ENCODE peak calls at places on chromosomes 2 and 18, in ten cellular contexts. E, D, U, C, O, K, W, P, N and B are unnamed samples.

GRCh38 chr2:23384551-23385349 is at the start of gene KLHL29:
- DNase-seq in E (peak), D (peak), U (peak), C (peak), O (peak), K (peak), W (peak), P (peak), N (no peak), B (no peak)

GRCh38 chr18:63272638-63273037 is 46.9 kb downstream of the BCL2 start:
- DNase-seq in E (no peak), D (no peak), U (no peak), C (no peak), O (no peak), K (no peak), W (no peak), P (no peak), N (no peak), B (no peak)

GRCh38 chr2:222561817-222562424 is 94.0 kb downstream of the FARSB start:
- DNase-seq in E (no peak), D (no peak), U (peak), C (peak), O (peak), K (peak), W (peak), P (peak), N (peak), B (peak)

GRCh38 chr2:213246665-213247281 is 37.5 kb upstream of the SPAG16 start:
- DNase-seq in E (no peak), D (peak), U (peak), C (no peak), O (peak), K (peak), W (peak), P (peak), N (peak), B (peak)

GRCh38 chr2:20080839-20081348 is 29.5 kb upstream of the LAPTM4A start:
- DNase-seq in E (no peak), D (no peak), U (no peak), C (no peak), O (no peak), K (no peak), W (no peak), P (no peak), N (peak), B (no peak)

GRCh38 chr2:24418166-24418843 is 58.0 kb upstream of the ITSN2 start:
- DNase-seq in E (no peak), D (no peak), U (peak), C (no peak), O (no peak), K (no peak), W (no peak), P (peak), N (no peak), B (peak)

GRCh38 chr2:234020332-234020731 is 30.2 kb upstream of the SPP2 start:
- DNase-seq in E (no peak), D (no peak), U (no peak), C (no peak), O (no peak), K (no peak), W (no peak), P (no peak), N (no peak), B (no peak)

GRCh38 chr2:146415291-146415690 is 1429.5 kb upstream of the ACVR2A start:
- DNase-seq in E (no peak), D (no peak), U (no peak), C (no peak), O (no peak), K (no peak), W (no peak), P (no peak), N (no peak), B (no peak)

GRCh38 chr18:10291568-10291981 is 162.9 kb upstream of the APCDD1 start:
- DNase-seq in E (peak), D (no peak), U (no peak), C (no peak), O (no peak), K (no peak), W (no peak), P (no peak), N (no peak), B (no peak)

GRCh38 chr18:66495844-66496243 is 108.0 kb downstream of the CDH19 start:
- DNase-seq in E (no peak), D (no peak), U (peak), C (peak), O (peak), K (peak), W (peak), P (peak), N (peak), B (peak)

GRCh38 chr2:154537024-154537423 is 161.5 kb upstream of the KCNJ3 start:
- DNase-seq in E (no peak), D (no peak), U (no peak), C (no peak), O (no peak), K (no peak), W (no peak), P (no peak), N (no peak), B (no peak)

GRCh38 chr2:5690718-5691658 is 1.2 kb upstream of the SOX11 start:
- DNase-seq in E (no peak), D (no peak), U (no peak), C (no peak), O (no peak), K (peak), W (peak), P (no peak), N (no peak), B (no peak)

GRCh38 chr2:62724886-62725711 is 19.6 kb downstream of the EHBP1 start:
- DNase-seq in E (no peak), D (peak), U (peak), C (no peak), O (peak), K (peak), W (no peak), P (no peak), N (no peak), B (no peak)

GRCh38 chr18:78713726-78714125 is 265.9 kb upstream of the SALL3 start:
- DNase-seq in E (no peak), D (no peak), U (no peak), C (no peak), O (no peak), K (no peak), W (no peak), P (no peak), N (no peak), B (no peak)

GRCh38 chr2:98824256-98825042 is 93.5 kb upstream of the MGAT4A start:
- DNase-seq in E (no peak), D (no peak), U (no peak), C (no peak), O (no peak), K (no peak), W (no peak), P (no peak), N (no peak), B (no peak)
- H3K27ac ChIP-seq in E (peak), D (no peak), U (no peak), C (peak), O (no peak), K (peak), W (no peak), P (no peak), N (no peak), B (no peak)

DNA sequence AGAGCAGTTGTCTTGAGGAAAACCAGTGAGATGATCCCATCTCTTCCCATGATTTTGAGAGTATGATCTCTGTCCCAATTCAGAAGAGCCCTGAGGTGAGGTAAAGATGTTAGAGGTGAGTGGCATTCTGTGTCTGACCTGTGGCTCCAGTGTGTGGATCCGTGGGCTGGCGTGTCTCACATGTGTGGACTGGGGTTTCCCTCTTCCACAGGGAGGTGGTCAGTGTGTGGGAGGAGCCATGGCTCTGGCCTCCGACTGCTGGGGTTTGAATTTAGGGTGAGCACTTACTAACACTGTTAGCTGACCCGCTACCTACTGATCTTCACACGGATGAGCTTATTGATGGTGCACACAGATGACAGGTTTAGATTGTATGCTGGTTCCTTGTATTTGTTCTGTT is 31.2 kb downstream of the ASAP2 start:
- DNase-seq in E (no peak), D (no peak), U (no peak), C (no peak), O (no peak), K (no peak), W (no peak), P (no peak), N (no peak), B (no peak)
- H3K27ac ChIP-seq in E (peak), D (peak), U (no peak), C (peak), O (no peak), K (no peak), W (no peak), P (no peak), N (no peak), B (no peak)

DNA sequence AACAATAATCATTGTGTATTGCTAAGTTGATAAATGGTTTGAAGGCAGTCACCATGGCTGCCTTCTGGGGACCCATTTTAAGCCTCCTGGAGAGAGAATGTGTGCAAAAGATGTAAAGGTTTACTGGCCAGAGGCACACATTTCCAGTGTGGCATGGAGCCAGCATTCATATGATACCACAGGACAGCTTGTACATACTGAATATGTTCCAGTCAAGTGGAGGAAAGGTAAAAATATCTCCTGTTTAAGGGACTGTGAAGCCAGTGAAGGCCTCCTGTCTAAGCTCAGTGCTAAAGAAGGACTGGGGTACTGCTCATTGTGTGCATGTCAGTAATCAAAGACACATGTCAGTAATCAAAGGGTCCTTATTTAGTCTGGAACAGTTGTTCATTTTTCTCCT is 119.2 kb downstream of the BABAM2 start:
- DNase-seq in E (no peak), D (no peak), U (no peak), C (peak), O (no peak), K (no peak), W (peak), P (no peak), N (no peak), B (no peak)
- H3K27ac ChIP-seq in E (no peak), D (no peak), U (no peak), C (peak), O (no peak), K (no peak), W (no peak), P (no peak), N (no peak), B (no peak)

GRCh38 chr2:30359644-30360167 is 87.3 kb upstream of the LCLAT1 start:
- DNase-seq in E (peak), D (peak), U (peak), C (peak), O (peak), K (no peak), W (peak), P (no peak), N (no peak), B (no peak)

GRCh38 chr2:30362468-30363081 is 84.5 kb upstream of the LCLAT1 start:
- DNase-seq in E (no peak), D (no peak), U (no peak), C (no peak), O (no peak), K (no peak), W (no peak), P (peak), N (no peak), B (no peak)

GRCh38 chr2:30358822-30359221 is 88.2 kb upstream of the LCLAT1 start:
- DNase-seq in E (no peak), D (no peak), U (no peak), C (no peak), O (no peak), K (no peak), W (no peak), P (no peak), N (no peak), B (no peak)

GRCh38 chr2:30363406-30363805 is 83.6 kb upstream of the LCLAT1 start:
- DNase-seq in E (no peak), D (no peak), U (no peak), C (no peak), O (no peak), K (no peak), W (no peak), P (no peak), N (no peak), B (no peak)

DNA sequence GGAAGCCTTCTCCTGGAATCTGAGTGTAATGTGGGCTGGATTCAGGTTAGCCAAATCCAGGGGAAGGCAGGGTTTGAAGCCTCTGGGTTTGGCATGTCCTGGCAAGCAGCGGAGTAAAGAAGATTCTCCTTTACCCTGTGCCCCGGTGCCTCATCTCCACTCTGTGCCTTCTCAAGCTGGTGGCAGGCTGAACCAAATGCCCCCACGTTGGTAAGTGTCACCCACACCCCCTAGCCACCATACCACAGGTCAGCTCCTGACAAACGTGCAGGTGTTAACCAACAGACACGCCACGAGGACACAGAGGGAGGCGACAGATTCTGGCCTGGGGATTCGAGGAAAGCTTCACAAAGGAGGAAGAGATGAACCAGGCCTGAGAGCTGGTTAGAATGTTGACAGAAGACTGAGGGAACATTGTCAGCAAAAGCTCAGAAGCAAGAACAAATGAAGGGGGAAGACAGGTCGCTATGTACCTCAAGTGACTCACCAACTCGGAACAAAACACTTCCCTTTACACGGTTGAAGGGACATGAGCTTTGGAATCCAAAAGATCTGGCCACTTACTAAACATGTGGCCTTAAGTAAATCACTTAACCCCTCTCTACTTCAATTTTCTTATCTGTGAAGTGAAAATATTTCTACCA is 85.2 kb upstream of the LCLAT1 start:
- DNase-seq in E (no peak), D (no peak), U (no peak), C (no peak), O (no peak), K (no peak), W (no peak), P (peak), N (no peak), B (no peak)
- H3K27ac ChIP-seq in E (peak), D (no peak), U (no peak), C (peak), O (no peak), K (no peak), W (peak), P (no peak), N (no peak), B (no peak)

GRCh38 chr2:190315273-190315672 is 4.4 kb downstream of the HIBCH start:
- DNase-seq in E (no peak), D (no peak), U (no peak), C (no peak), O (no peak), K (no peak), W (no peak), P (no peak), N (no peak), B (no peak)

GRCh38 chr2:190318931-190319556 is 582 bp downstream of the HIBCH start:
- DNase-seq in E (no peak), D (no peak), U (peak), C (no peak), O (peak), K (no peak), W (no peak), P (peak), N (no peak), B (no peak)

GRCh38 chr2:190319557-190320498 is at the start of gene HIBCH:
- DNase-seq in E (peak), D (peak), U (peak), C (peak), O (peak), K (peak), W (peak), P (peak), N (peak), B (peak)

GRCh38 chr2:190320696-190321095 is 1.1 kb upstream of the HIBCH start:
- DNase-seq in E (no peak), D (no peak), U (no peak), C (no peak), O (no peak), K (no peak), W (no peak), P (peak), N (no peak), B (no peak)

DNA sequence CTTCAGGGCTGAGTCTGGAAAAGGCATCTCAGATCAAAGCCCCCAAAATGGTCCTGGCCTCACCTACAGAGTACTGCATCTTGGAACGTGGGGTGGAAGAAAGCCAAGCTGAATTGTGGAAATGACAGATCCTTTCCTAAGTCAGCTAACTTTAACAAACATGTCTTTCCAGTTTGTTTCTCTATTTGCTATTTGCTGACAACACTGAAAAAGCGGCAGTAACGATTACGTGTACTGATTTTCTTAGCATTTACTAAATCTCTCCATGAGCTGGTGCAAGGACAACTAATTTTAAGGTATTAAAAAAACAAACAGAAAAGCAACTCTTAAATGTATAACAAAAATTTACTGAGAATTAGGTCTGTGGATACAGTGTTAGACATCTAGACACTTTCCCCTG is 1.1 kb downstream of the HIBCH start:
- DNase-seq in E (no peak), D (no peak), U (no peak), C (no peak), O (no peak), K (no peak), W (no peak), P (no peak), N (no peak), B (no peak)
- H3K27ac ChIP-seq in E (peak), D (no peak), U (no peak), C (peak), O (peak), K (peak), W (peak), P (peak), N (no peak), B (no peak)

GRCh38 chr2:71452565-71452964 is 796 bp upstream of the DYSF start:
- DNase-seq in E (no peak), D (no peak), U (no peak), C (peak), O (no peak), K (no peak), W (peak), P (peak), N (no peak), B (no peak)
- H3K27ac ChIP-seq in E (peak), D (no peak), U (no peak), C (peak), O (no peak), K (no peak), W (no peak), P (no peak), N (no peak), B (no peak)

GRCh38 chr18:56026505-56026904 is 438.5 kb upstream of the TCF4 start:
- DNase-seq in E (no peak), D (no peak), U (no peak), C (no peak), O (no peak), K (no peak), W (no peak), P (no peak), N (no peak), B (no peak)

GRCh38 chr18:56035546-56035945 is 447.6 kb upstream of the TCF4 start:
- DNase-seq in E (no peak), D (no peak), U (no peak), C (no peak), O (no peak), K (no peak), W (peak), P (no peak), N (no peak), B (no peak)

GRCh38 chr18:56028514-56028913 is 440.5 kb upstream of the TCF4 start:
- DNase-seq in E (no peak), D (no peak), U (no peak), C (no peak), O (no peak), K (no peak), W (peak), P (peak), N (no peak), B (no peak)

GRCh38 chr18:56034954-56035353 is 447.0 kb upstream of the TCF4 start:
- DNase-seq in E (no peak), D (no peak), U (no peak), C (no peak), O (peak), K (no peak), W (no peak), P (no peak), N (no peak), B (no peak)

DNA sequence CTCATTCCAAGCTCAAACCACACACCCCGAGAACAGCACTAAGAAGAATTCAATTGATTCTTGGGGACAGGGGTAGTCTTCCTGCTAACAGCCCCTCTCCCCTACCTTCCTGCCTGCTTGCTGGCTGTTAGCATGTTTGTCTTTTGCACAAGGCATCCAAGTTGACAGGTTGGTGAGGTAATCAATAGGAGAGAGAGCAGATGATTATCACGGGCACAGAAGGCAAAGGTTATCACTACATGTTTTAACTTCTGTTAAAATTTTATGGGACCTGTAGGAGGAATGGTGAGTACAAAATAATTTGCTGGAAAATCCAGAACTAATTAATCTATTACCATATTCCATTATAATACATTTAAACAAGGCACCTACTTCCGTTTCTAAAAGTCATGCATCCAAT is 442.1 kb upstream of the TCF4 start:
- DNase-seq in E (no peak), D (no peak), U (no peak), C (no peak), O (no peak), K (no peak), W (no peak), P (no peak), N (no peak), B (no peak)
- H3K27ac ChIP-seq in E (no peak), D (no peak), U (no peak), C (no peak), O (no peak), K (no peak), W (no peak), P (no peak), N (no peak), B (no peak)

GRCh38 chr2:199302851-199303250 is 154.9 kb downstream of the SATB2 start:
- DNase-seq in E (no peak), D (no peak), U (no peak), C (no peak), O (no peak), K (no peak), W (peak), P (no peak), N (no peak), B (no peak)
- H3K27ac ChIP-seq in E (no peak), D (no peak), U (no peak), C (no peak), O (no peak), K (no peak), W (peak), P (no peak), N (no peak), B (no peak)